ENCODE peak calls at places on chromosomes 1 and 21, in six cellular contexts. One of them, this sample, is unnamed.

GRCh38 chr21:19321688-19322087 is 918.1 kb upstream of the TMPRSS15 start:
- DNase-seq in spleen: no peak
- DNase-seq in cardiac muscle cell: no peak
- DNase-seq in MM.1S: no peak
- DNase-seq in AG04450: no peak
- DNase-seq in fibroblast of pulmonary artery: no peak
- DNase-seq in this sample: no peak

GRCh38 chr1:93616996-93617669 is 64.5 kb downstream of the BCAR3 start:
- DNase-seq in MM.1S: no peak
- DNase-seq in fibroblast of pulmonary artery: peak; percentile 58
- DNase-seq in AG04450: no peak
- DNase-seq in cardiac muscle cell: peak; percentile 59
- DNase-seq in spleen: no peak
- DNase-seq in this sample: no peak

GRCh38 chr1:220708244-220708643 is 18.1 kb downstream of the C1orf115 start:
- DNase-seq in AG04450: no peak
- DNase-seq in spleen: no peak
- DNase-seq in cardiac muscle cell: no peak
- DNase-seq in fibroblast of pulmonary artery: no peak
- DNase-seq in MM.1S: no peak
- DNase-seq in this sample: no peak

GRCh38 chr1:172343246-172344099 is 77.0 kb upstream of the C1orf105 start:
- DNase-seq in fibroblast of pulmonary artery: peak; percentile 86
- DNase-seq in cardiac muscle cell: peak; percentile 84
- DNase-seq in AG04450: peak; percentile 69
- DNase-seq in MM.1S: peak; percentile 10
- DNase-seq in spleen: no peak
- DNase-seq in this sample: peak; percentile 76

GRCh38 chr1:33373606-33374005 is 52.7 kb upstream of the A3GALT2 start:
- DNase-seq in MM.1S: no peak
- DNase-seq in cardiac muscle cell: no peak
- DNase-seq in spleen: no peak
- DNase-seq in fibroblast of pulmonary artery: no peak
- DNase-seq in AG04450: no peak
- DNase-seq in this sample: no peak

GRCh38 chr1:181778630-181779285 is 282.8 kb downstream of the ZNF648 start:
- DNase-seq in AG04450: no peak
- DNase-seq in spleen: no peak
- DNase-seq in MM.1S: no peak
- DNase-seq in cardiac muscle cell: no peak
- DNase-seq in fibroblast of pulmonary artery: no peak
- DNase-seq in this sample: no peak

GRCh38 chr1:214352838-214353237 is 71.9 kb downstream of the SMYD2 start:
- DNase-seq in MM.1S: no peak
- DNase-seq in AG04450: no peak
- DNase-seq in fibroblast of pulmonary artery: no peak
- DNase-seq in cardiac muscle cell: no peak
- DNase-seq in spleen: no peak
- DNase-seq in this sample: no peak

GRCh38 chr21:45326169-45326833 is 38.6 kb upstream of the POFUT2 start:
- DNase-seq in spleen: peak; percentile 66
- DNase-seq in AG04450: no peak
- DNase-seq in MM.1S: no peak
- DNase-seq in cardiac muscle cell: peak; percentile 68
- DNase-seq in fibroblast of pulmonary artery: peak; percentile 44
- DNase-seq in this sample: peak; percentile 23

GRCh38 chr1:152227310-152227928 is 3.4 kb upstream of the HRNR start:
- DNase-seq in cardiac muscle cell: peak; percentile 24
- DNase-seq in AG04450: no peak
- DNase-seq in MM.1S: no peak
- DNase-seq in fibroblast of pulmonary artery: peak; percentile 29
- DNase-seq in spleen: no peak
- DNase-seq in this sample: no peak

GRCh38 chr1:197924516-197925123 is 7.4 kb downstream of the LHX9 start:
- DNase-seq in cardiac muscle cell: peak; percentile 71
- DNase-seq in AG04450: peak; percentile 16
- DNase-seq in spleen: no peak
- DNase-seq in fibroblast of pulmonary artery: peak; percentile 75
- DNase-seq in MM.1S: peak; percentile 59
- DNase-seq in this sample: peak; percentile 56

GRCh38 chr1:162548170-162548569 is 13.4 kb upstream of the UAP1 start:
- DNase-seq in AG04450: no peak
- DNase-seq in fibroblast of pulmonary artery: no peak
- DNase-seq in cardiac muscle cell: peak; percentile 16
- DNase-seq in MM.1S: no peak
- DNase-seq in spleen: no peak
- DNase-seq in this sample: peak; percentile 2

GRCh38 chr21:42317341-42317741 is 2.1 kb upstream of the TFF3 start:
- DNase-seq in AG04450: no peak
- DNase-seq in MM.1S: peak; percentile 27
- DNase-seq in spleen: no peak
- DNase-seq in cardiac muscle cell: no peak
- DNase-seq in fibroblast of pulmonary artery: no peak
- DNase-seq in this sample: no peak

GRCh38 chr1:117664314-117664713 is 58.5 kb downstream of the TENT5C start:
- DNase-seq in fibroblast of pulmonary artery: no peak
- DNase-seq in cardiac muscle cell: no peak
- DNase-seq in MM.1S: peak; percentile 82
- DNase-seq in AG04450: no peak
- DNase-seq in spleen: no peak
- DNase-seq in this sample: peak; percentile 95

GRCh38 chr1:170692866-170693575 is 29.1 kb downstream of the PRRX1 start:
- DNase-seq in cardiac muscle cell: peak; percentile 87
- DNase-seq in MM.1S: no peak
- DNase-seq in spleen: no peak
- DNase-seq in AG04450: peak; percentile 50
- DNase-seq in fibroblast of pulmonary artery: peak; percentile 87
- DNase-seq in this sample: no peak

GRCh38 chr1:3012511-3013291 is 8.6 kb upstream of the ACTRT2 start:
- DNase-seq in cardiac muscle cell: peak; percentile 10
- DNase-seq in AG04450: no peak
- DNase-seq in fibroblast of pulmonary artery: no peak
- DNase-seq in MM.1S: no peak
- DNase-seq in spleen: peak; percentile 80
- DNase-seq in this sample: no peak

GRCh38 chr1:44571712-44572571 is 102.3 kb downstream of the TMEM53 start:
- DNase-seq in AG04450: no peak
- DNase-seq in fibroblast of pulmonary artery: peak; percentile 9
- DNase-seq in MM.1S: peak; percentile 57
- DNase-seq in spleen: no peak
- DNase-seq in cardiac muscle cell: peak; percentile 7
- DNase-seq in this sample: peak; percentile 47

GRCh38 chr1:78143673-78144072 is 97.9 kb downstream of the GIPC2 start:
- DNase-seq in cardiac muscle cell: no peak
- DNase-seq in fibroblast of pulmonary artery: no peak
- DNase-seq in AG04450: no peak
- DNase-seq in MM.1S: no peak
- DNase-seq in spleen: no peak
- DNase-seq in this sample: no peak

GRCh38 chr1:145892486-145893087 is 6.9 kb upstream of the ANKRD35 start:
- DNase-seq in cardiac muscle cell: peak; percentile 84
- DNase-seq in MM.1S: no peak
- DNase-seq in spleen: no peak
- DNase-seq in AG04450: peak; percentile 32
- DNase-seq in fibroblast of pulmonary artery: peak; percentile 80
- DNase-seq in this sample: no peak

GRCh38 chr1:227901239-227901905 is 46.4 kb downstream of the WNT9A start:
- DNase-seq in MM.1S: no peak
- DNase-seq in cardiac muscle cell: no peak
- DNase-seq in AG04450: no peak
- DNase-seq in fibroblast of pulmonary artery: no peak
- DNase-seq in spleen: peak; percentile 72
- DNase-seq in this sample: no peak

GRCh38 chr1:11044086-11044848 is 2.8 kb downstream of the MASP2 start:
- DNase-seq in AG04450: no peak
- DNase-seq in fibroblast of pulmonary artery: no peak
- DNase-seq in cardiac muscle cell: no peak
- DNase-seq in MM.1S: no peak
- DNase-seq in spleen: no peak
- DNase-seq in this sample: no peak

GRCh38 chr1:223007250-223007649 is 135.8 kb downstream of the TLR5 start:
- DNase-seq in fibroblast of pulmonary artery: no peak
- DNase-seq in MM.1S: no peak
- DNase-seq in AG04450: no peak
- DNase-seq in cardiac muscle cell: no peak
- DNase-seq in spleen: no peak
- DNase-seq in this sample: no peak

GRCh38 chr1:47387921-47388509 is 28.1 kb upstream of the FOXE3 start:
- DNase-seq in cardiac muscle cell: no peak
- DNase-seq in AG04450: no peak
- DNase-seq in fibroblast of pulmonary artery: no peak
- DNase-seq in spleen: no peak
- DNase-seq in MM.1S: no peak
- DNase-seq in this sample: no peak

GRCh38 chr1:99544328-99544727 is 101.6 kb upstream of the PALMD start:
- DNase-seq in cardiac muscle cell: peak; percentile 42
- DNase-seq in spleen: no peak
- DNase-seq in MM.1S: no peak
- DNase-seq in fibroblast of pulmonary artery: peak; percentile 56
- DNase-seq in AG04450: peak; percentile 39
- DNase-seq in this sample: peak; percentile 4

GRCh38 chr1:231957361-231957760 is 330.8 kb downstream of the DISC1 start:
- DNase-seq in MM.1S: no peak
- DNase-seq in fibroblast of pulmonary artery: no peak
- DNase-seq in AG04450: no peak
- DNase-seq in spleen: no peak
- DNase-seq in cardiac muscle cell: no peak
- DNase-seq in this sample: no peak

GRCh38 chr1:61208815-61209214 is 126.5 kb downstream of the NFIA start:
- DNase-seq in cardiac muscle cell: no peak
- DNase-seq in MM.1S: no peak
- DNase-seq in fibroblast of pulmonary artery: no peak
- DNase-seq in AG04450: no peak
- DNase-seq in spleen: no peak
- DNase-seq in this sample: no peak

GRCh38 chr1:61215676-61216289 is 133.4 kb downstream of the NFIA start:
- DNase-seq in spleen: no peak
- DNase-seq in fibroblast of pulmonary artery: no peak
- DNase-seq in cardiac muscle cell: no peak
- DNase-seq in AG04450: no peak
- DNase-seq in MM.1S: no peak
- DNase-seq in this sample: no peak

GRCh38 chr1:61208172-61208571 is 125.8 kb downstream of the NFIA start:
- DNase-seq in MM.1S: no peak
- DNase-seq in spleen: no peak
- DNase-seq in cardiac muscle cell: no peak
- DNase-seq in fibroblast of pulmonary artery: no peak
- DNase-seq in AG04450: no peak
- DNase-seq in this sample: no peak

GRCh38 chr1:61210435-61211012 is 128.2 kb downstream of the NFIA start:
- DNase-seq in MM.1S: no peak
- DNase-seq in AG04450: no peak
- DNase-seq in fibroblast of pulmonary artery: no peak
- DNase-seq in cardiac muscle cell: no peak
- DNase-seq in spleen: no peak
- DNase-seq in this sample: no peak

GRCh38 chr1:61213612-61214011 is 131.3 kb downstream of the NFIA start:
- DNase-seq in cardiac muscle cell: no peak
- DNase-seq in fibroblast of pulmonary artery: no peak
- DNase-seq in AG04450: no peak
- DNase-seq in MM.1S: no peak
- DNase-seq in spleen: no peak
- DNase-seq in this sample: no peak
- H3K4me3 ChIP-seq in cardiac muscle cell: no peak overlapping the region
- H3K4me3 ChIP-seq in fibroblast of pulmonary artery: no peak overlapping the region
- H3K4me3 ChIP-seq in AG04450: no peak overlapping the region
- H3K4me3 ChIP-seq in MM.1S: no peak overlapping the region
- H3K4me3 ChIP-seq in spleen: no peak overlapping the region
- H3K4me3 ChIP-seq in this sample: no peak overlapping the region

DNA sequence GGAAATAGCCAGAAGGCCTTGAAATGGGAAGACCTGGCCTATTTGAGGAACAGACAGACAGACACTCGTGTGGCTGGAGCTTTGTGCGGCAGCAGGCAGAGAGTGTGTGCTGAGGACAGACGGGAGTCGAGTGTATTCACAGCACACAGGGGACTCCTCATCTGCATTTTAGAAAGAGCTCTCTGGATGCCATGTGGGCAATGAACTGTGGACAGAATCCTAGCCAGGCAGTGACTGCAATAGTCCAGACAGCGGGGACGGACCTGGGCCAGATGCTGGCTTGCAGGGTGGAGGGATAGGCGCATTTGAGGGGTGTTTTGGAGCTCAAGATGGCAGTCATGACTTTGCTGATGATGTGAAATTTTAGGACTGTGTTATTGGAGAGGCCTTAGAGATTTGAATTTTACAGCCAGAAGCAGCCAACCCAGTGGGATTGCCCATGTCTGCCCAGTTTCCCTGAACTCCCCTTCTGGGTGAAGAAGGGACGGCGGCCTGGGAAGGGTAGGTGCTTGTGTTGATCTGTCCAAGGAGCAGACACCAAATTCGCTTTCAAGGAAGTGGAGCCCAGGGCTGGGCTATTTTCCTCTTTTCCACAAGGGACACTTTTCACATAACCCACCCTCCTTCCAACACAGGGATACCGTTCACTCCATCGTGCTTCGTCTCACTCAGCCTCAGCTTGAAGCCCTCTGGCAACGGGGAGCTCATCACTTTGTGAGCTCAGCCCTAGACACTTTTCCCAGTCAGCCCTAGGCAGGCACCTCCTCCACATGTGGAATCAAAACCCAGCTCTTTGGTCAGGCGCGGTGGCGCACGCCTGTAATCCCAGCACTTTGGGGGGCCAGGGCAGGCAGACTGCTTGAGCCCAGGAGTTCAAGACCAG is 43.8 kb downstream of the CHAF1B start:
- DNase-seq in spleen: no peak
- DNase-seq in MM.1S: no peak
- DNase-seq in AG04450: no peak
- DNase-seq in fibroblast of pulmonary artery: no peak
- DNase-seq in cardiac muscle cell: no peak
- DNase-seq in this sample: no peak
- H3K4me3 ChIP-seq in spleen: no peak overlapping the region
- H3K4me3 ChIP-seq in MM.1S: no peak overlapping the region
- H3K4me3 ChIP-seq in AG04450: no peak overlapping the region
- H3K4me3 ChIP-seq in fibroblast of pulmonary artery: no peak overlapping the region
- H3K4me3 ChIP-seq in cardiac muscle cell: no peak overlapping the region
- H3K4me3 ChIP-seq in this sample: no peak overlapping the region

GRCh38 chr21:28636988-28637691 is 355.5 kb downstream of the LTN1 start:
- DNase-seq in cardiac muscle cell: peak; percentile 81
- DNase-seq in fibroblast of pulmonary artery: peak; percentile 91
- DNase-seq in spleen: no peak
- DNase-seq in MM.1S: no peak
- DNase-seq in AG04450: peak; percentile 65
- DNase-seq in this sample: no peak
- H3K4me3 ChIP-seq in cardiac muscle cell: no peak overlapping the region
- H3K4me3 ChIP-seq in fibroblast of pulmonary artery: no peak overlapping the region
- H3K4me3 ChIP-seq in spleen: no peak overlapping the region
- H3K4me3 ChIP-seq in MM.1S: no peak overlapping the region
- H3K4me3 ChIP-seq in AG04450: no peak overlapping the region
- H3K4me3 ChIP-seq in this sample: no peak overlapping the region

DNA sequence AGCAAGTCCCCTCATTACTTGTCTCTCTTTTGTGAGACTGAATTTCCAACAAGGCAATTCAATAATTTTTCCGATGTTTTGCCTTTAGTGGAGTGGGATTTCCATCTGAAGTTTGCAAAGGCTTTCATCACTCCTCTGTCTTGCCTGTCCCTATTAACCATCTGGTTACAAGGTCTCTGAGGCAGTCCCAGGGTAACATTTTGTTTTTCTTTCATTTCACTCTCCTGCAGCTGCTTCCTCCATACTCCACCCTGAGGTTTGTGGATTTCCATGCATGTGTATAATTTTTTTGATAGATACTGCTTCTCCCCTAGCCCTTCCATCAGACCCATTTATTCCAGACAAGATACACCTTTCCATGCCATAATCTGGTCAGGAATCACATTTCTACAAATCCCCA is 366.8 kb downstream of the PTBP2 start:
- DNase-seq in MM.1S: peak; percentile 6
- DNase-seq in AG04450: no peak
- DNase-seq in cardiac muscle cell: no peak
- DNase-seq in fibroblast of pulmonary artery: no peak
- DNase-seq in spleen: no peak
- DNase-seq in this sample: no peak
- H3K4me3 ChIP-seq in MM.1S: no peak overlapping the region
- H3K4me3 ChIP-seq in AG04450: no peak overlapping the region
- H3K4me3 ChIP-seq in cardiac muscle cell: no peak overlapping the region
- H3K4me3 ChIP-seq in fibroblast of pulmonary artery: no peak overlapping the region
- H3K4me3 ChIP-seq in spleen: no peak overlapping the region
- H3K4me3 ChIP-seq in this sample: no peak overlapping the region

This sample was measured in GM12865.